ENCODE peak calls at places on chromosomes 11 and 22, in six cellular contexts. One of them, this sample, is unnamed. For H3K36me3, the result is how much of the 10 kb centered on the place peaks cover.

GRCh38 chr22:48146426-48146825 is 1384.0 kb downstream of the TBC1D22A start:
- DNase-seq in stomach: no peak
- DNase-seq in cardiac muscle cell: no peak
- DNase-seq in lower lobe of right lung: no peak
- DNase-seq in heart right ventricle: no peak
- DNase-seq in CD4-positive, CD25-positive, alpha-beta regulatory T cell: no peak
- DNase-seq in this sample: no peak

GRCh38 chr11:62578541-62578940 is 4.8 kb upstream of the EEF1G start:
- DNase-seq in lower lobe of right lung: no peak
- DNase-seq in heart right ventricle: no peak
- DNase-seq in stomach: no peak
- DNase-seq in CD4-positive, CD25-positive, alpha-beta regulatory T cell: no peak
- DNase-seq in cardiac muscle cell: no peak
- DNase-seq in this sample: no peak

GRCh38 chr11:113562576-113562975 is 87.4 kb upstream of the DRD2 start:
- DNase-seq in lower lobe of right lung: no peak
- DNase-seq in stomach: no peak
- DNase-seq in cardiac muscle cell: no peak
- DNase-seq in CD4-positive, CD25-positive, alpha-beta regulatory T cell: no peak
- DNase-seq in heart right ventricle: no peak
- DNase-seq in this sample: no peak

GRCh38 chr11:118820412-118821357 is 29.7 kb upstream of the DDX6 start:
- DNase-seq in heart right ventricle: peak
- DNase-seq in lower lobe of right lung: peak
- DNase-seq in stomach: peak
- DNase-seq in cardiac muscle cell: peak
- DNase-seq in CD4-positive, CD25-positive, alpha-beta regulatory T cell: no peak
- DNase-seq in this sample: peak

GRCh38 chr11:3160252-3161031 is 4.7 kb downstream of the OSBPL5 start:
- DNase-seq in lower lobe of right lung: peak
- DNase-seq in heart right ventricle: peak
- DNase-seq in stomach: peak
- DNase-seq in cardiac muscle cell: peak
- DNase-seq in CD4-positive, CD25-positive, alpha-beta regulatory T cell: no peak
- DNase-seq in this sample: peak

GRCh38 chr22:20645954-20646353 is 128.0 kb upstream of the SERPIND1 start:
- DNase-seq in cardiac muscle cell: no peak
- DNase-seq in stomach: no peak
- DNase-seq in lower lobe of right lung: no peak
- DNase-seq in heart right ventricle: no peak
- DNase-seq in CD4-positive, CD25-positive, alpha-beta regulatory T cell: no peak
- DNase-seq in this sample: peak

GRCh38 chr11:85653048-85653447 is 5.3 kb downstream of the TMEM126A start:
- DNase-seq in CD4-positive, CD25-positive, alpha-beta regulatory T cell: no peak
- DNase-seq in stomach: no peak
- DNase-seq in cardiac muscle cell: no peak
- DNase-seq in lower lobe of right lung: no peak
- DNase-seq in heart right ventricle: no peak
- DNase-seq in this sample: no peak

GRCh38 chr22:42697542-42698013 is 23.1 kb downstream of the A4GALT start:
- DNase-seq in heart right ventricle: peak
- DNase-seq in CD4-positive, CD25-positive, alpha-beta regulatory T cell: no peak
- DNase-seq in cardiac muscle cell: peak
- DNase-seq in stomach: peak
- DNase-seq in lower lobe of right lung: no peak
- DNase-seq in this sample: peak

GRCh38 chr11:5666396-5666780 is 18.5 kb downstream of the TRIM5 start:
- DNase-seq in cardiac muscle cell: no peak
- DNase-seq in lower lobe of right lung: no peak
- DNase-seq in CD4-positive, CD25-positive, alpha-beta regulatory T cell: no peak
- DNase-seq in stomach: no peak
- DNase-seq in heart right ventricle: no peak
- DNase-seq in this sample: no peak

GRCh38 chr22:39527481-39527961 is 5.0 kb downstream of the RPS19BP1 start:
- DNase-seq in CD4-positive, CD25-positive, alpha-beta regulatory T cell: no peak
- DNase-seq in heart right ventricle: no peak
- DNase-seq in cardiac muscle cell: no peak
- DNase-seq in stomach: peak
- DNase-seq in lower lobe of right lung: peak
- DNase-seq in this sample: no peak

GRCh38 chr11:122202951-122203456 is 87.0 kb upstream of the BLID start:
- DNase-seq in cardiac muscle cell: peak
- DNase-seq in CD4-positive, CD25-positive, alpha-beta regulatory T cell: no peak
- DNase-seq in stomach: peak
- DNase-seq in heart right ventricle: peak
- DNase-seq in lower lobe of right lung: peak
- DNase-seq in this sample: peak

GRCh38 chr22:37904572-37905533 is 1.2 kb upstream of the MICALL1 start:
- DNase-seq in heart right ventricle: peak
- DNase-seq in stomach: peak
- DNase-seq in CD4-positive, CD25-positive, alpha-beta regulatory T cell: no peak
- DNase-seq in lower lobe of right lung: no peak
- DNase-seq in cardiac muscle cell: peak
- DNase-seq in this sample: peak

GRCh38 chr11:70054020-70054419 is 24.1 kb upstream of the ANO1 start:
- DNase-seq in cardiac muscle cell: no peak
- DNase-seq in lower lobe of right lung: no peak
- DNase-seq in CD4-positive, CD25-positive, alpha-beta regulatory T cell: no peak
- DNase-seq in stomach: no peak
- DNase-seq in heart right ventricle: no peak
- DNase-seq in this sample: no peak

GRCh38 chr22:40862013-40862412 is at the start of gene DNAJB7:
- DNase-seq in lower lobe of right lung: no peak
- DNase-seq in CD4-positive, CD25-positive, alpha-beta regulatory T cell: no peak
- DNase-seq in cardiac muscle cell: no peak
- DNase-seq in heart right ventricle: no peak
- DNase-seq in stomach: no peak
- DNase-seq in this sample: no peak

GRCh38 chr11:78931891-78932290 is 357.2 kb upstream of the NARS2 start:
- DNase-seq in stomach: no peak
- DNase-seq in CD4-positive, CD25-positive, alpha-beta regulatory T cell: no peak
- DNase-seq in lower lobe of right lung: no peak
- DNase-seq in heart right ventricle: no peak
- DNase-seq in cardiac muscle cell: no peak
- DNase-seq in this sample: no peak

GRCh38 chr22:25508161-25508560 is 56.3 kb upstream of the GRK3 start:
- DNase-seq in stomach: no peak
- DNase-seq in cardiac muscle cell: no peak
- DNase-seq in CD4-positive, CD25-positive, alpha-beta regulatory T cell: no peak
- DNase-seq in heart right ventricle: no peak
- DNase-seq in lower lobe of right lung: no peak
- DNase-seq in this sample: no peak

GRCh38 chr11:534592-535518 is 521 bp downstream of the HRAS start:
- DNase-seq in heart right ventricle: no peak
- DNase-seq in lower lobe of right lung: peak
- DNase-seq in CD4-positive, CD25-positive, alpha-beta regulatory T cell: peak
- DNase-seq in cardiac muscle cell: peak
- DNase-seq in stomach: peak
- DNase-seq in this sample: peak

GRCh38 chr11:83403990-83404389 is 117.8 kb upstream of the CCDC90B start:
- DNase-seq in CD4-positive, CD25-positive, alpha-beta regulatory T cell: no peak
- DNase-seq in lower lobe of right lung: no peak
- DNase-seq in heart right ventricle: no peak
- DNase-seq in stomach: no peak
- DNase-seq in cardiac muscle cell: no peak
- DNase-seq in this sample: no peak

GRCh38 chr11:19919050-19919561 is 206.5 kb downstream of the NAV2 start:
- DNase-seq in stomach: peak
- DNase-seq in lower lobe of right lung: peak
- DNase-seq in cardiac muscle cell: no peak
- DNase-seq in heart right ventricle: peak
- DNase-seq in CD4-positive, CD25-positive, alpha-beta regulatory T cell: no peak
- DNase-seq in this sample: peak

GRCh38 chr11:124865902-124866851 is 945 bp downstream of the ROBO3 start:
- DNase-seq in lower lobe of right lung: no peak
- DNase-seq in stomach: peak
- DNase-seq in CD4-positive, CD25-positive, alpha-beta regulatory T cell: peak
- DNase-seq in heart right ventricle: no peak
- DNase-seq in cardiac muscle cell: peak
- DNase-seq in this sample: peak

GRCh38 chr11:33635161-33635560 is 65.5 kb downstream of the C11orf91 start:
- DNase-seq in heart right ventricle: peak
- DNase-seq in CD4-positive, CD25-positive, alpha-beta regulatory T cell: no peak
- DNase-seq in stomach: no peak
- DNase-seq in cardiac muscle cell: no peak
- DNase-seq in lower lobe of right lung: no peak
- DNase-seq in this sample: no peak

GRCh38 chr11:7657306-7658025 is 15.8 kb downstream of the CYB5R2 start:
- DNase-seq in stomach: peak
- DNase-seq in cardiac muscle cell: peak
- DNase-seq in CD4-positive, CD25-positive, alpha-beta regulatory T cell: peak
- DNase-seq in lower lobe of right lung: peak
- DNase-seq in heart right ventricle: peak
- DNase-seq in this sample: peak

GRCh38 chr22:50267591-50268390 is 2.4 kb downstream of the MAPK11 start:
- DNase-seq in cardiac muscle cell: peak
- DNase-seq in heart right ventricle: peak
- DNase-seq in stomach: peak
- DNase-seq in lower lobe of right lung: peak
- DNase-seq in CD4-positive, CD25-positive, alpha-beta regulatory T cell: peak
- DNase-seq in this sample: peak

GRCh38 chr22:33909075-33909458 is 11.2 kb downstream of the LARGE1 start:
- DNase-seq in lower lobe of right lung: no peak
- DNase-seq in heart right ventricle: peak
- DNase-seq in CD4-positive, CD25-positive, alpha-beta regulatory T cell: no peak
- DNase-seq in cardiac muscle cell: no peak
- DNase-seq in stomach: no peak
- DNase-seq in this sample: no peak

GRCh38 chr11:42972741-42973140 is 339.1 kb upstream of the API5 start:
- DNase-seq in cardiac muscle cell: no peak
- DNase-seq in lower lobe of right lung: no peak
- DNase-seq in CD4-positive, CD25-positive, alpha-beta regulatory T cell: no peak
- DNase-seq in stomach: no peak
- DNase-seq in heart right ventricle: no peak
- DNase-seq in this sample: no peak

GRCh38 chr22:30694171-30694637 is 470 bp upstream of the OSBP2 start:
- DNase-seq in cardiac muscle cell: peak
- DNase-seq in stomach: peak
- DNase-seq in CD4-positive, CD25-positive, alpha-beta regulatory T cell: peak
- DNase-seq in lower lobe of right lung: peak
- DNase-seq in heart right ventricle: peak
- DNase-seq in this sample: peak
- H3K4me3 ChIP-seq in cardiac muscle cell: peak
- H3K4me3 ChIP-seq in stomach: peak
- H3K4me3 ChIP-seq in CD4-positive, CD25-positive, alpha-beta regulatory T cell: peak
- H3K4me3 ChIP-seq in lower lobe of right lung: peak
- H3K4me3 ChIP-seq in heart right ventricle: peak
- H3K4me3 ChIP-seq in this sample: peak

GRCh38 chr11:72831521-72832300 is 17.5 kb downstream of the ATG16L2 start:
- DNase-seq in heart right ventricle: peak
- DNase-seq in lower lobe of right lung: peak
- DNase-seq in stomach: peak
- DNase-seq in CD4-positive, CD25-positive, alpha-beta regulatory T cell: peak
- DNase-seq in cardiac muscle cell: peak
- DNase-seq in this sample: peak

GRCh38 chr11:72832301-72833082 is 18.3 kb downstream of the ATG16L2 start:
- DNase-seq in stomach: no peak
- DNase-seq in lower lobe of right lung: no peak
- DNase-seq in cardiac muscle cell: peak
- DNase-seq in CD4-positive, CD25-positive, alpha-beta regulatory T cell: no peak
- DNase-seq in heart right ventricle: no peak
- DNase-seq in this sample: peak

GRCh38 chr11:72833792-72834501 is 19.7 kb downstream of the ATG16L2 start:
- DNase-seq in cardiac muscle cell: no peak
- DNase-seq in stomach: no peak
- DNase-seq in heart right ventricle: peak
- DNase-seq in lower lobe of right lung: no peak
- DNase-seq in CD4-positive, CD25-positive, alpha-beta regulatory T cell: no peak
- DNase-seq in this sample: peak

GRCh38 chr11:72834905-72835304 is 20.7 kb downstream of the ATG16L2 start:
- DNase-seq in heart right ventricle: peak
- DNase-seq in CD4-positive, CD25-positive, alpha-beta regulatory T cell: no peak
- DNase-seq in stomach: no peak
- DNase-seq in lower lobe of right lung: no peak
- DNase-seq in cardiac muscle cell: no peak
- DNase-seq in this sample: peak

GRCh38 chr11:72833083-72833733 is 19.0 kb downstream of the ATG16L2 start:
- DNase-seq in CD4-positive, CD25-positive, alpha-beta regulatory T cell: no peak
- DNase-seq in lower lobe of right lung: no peak
- DNase-seq in stomach: no peak
- DNase-seq in cardiac muscle cell: no peak
- DNase-seq in heart right ventricle: no peak
- DNase-seq in this sample: no peak
- H3K27ac ChIP-seq in CD4-positive, CD25-positive, alpha-beta regulatory T cell: no peak
- H3K27ac ChIP-seq in lower lobe of right lung: peak
- H3K27ac ChIP-seq in stomach: peak
- H3K27ac ChIP-seq in cardiac muscle cell: peak
- H3K27ac ChIP-seq in heart right ventricle: peak
- H3K27ac ChIP-seq in this sample: no peak

DNA sequence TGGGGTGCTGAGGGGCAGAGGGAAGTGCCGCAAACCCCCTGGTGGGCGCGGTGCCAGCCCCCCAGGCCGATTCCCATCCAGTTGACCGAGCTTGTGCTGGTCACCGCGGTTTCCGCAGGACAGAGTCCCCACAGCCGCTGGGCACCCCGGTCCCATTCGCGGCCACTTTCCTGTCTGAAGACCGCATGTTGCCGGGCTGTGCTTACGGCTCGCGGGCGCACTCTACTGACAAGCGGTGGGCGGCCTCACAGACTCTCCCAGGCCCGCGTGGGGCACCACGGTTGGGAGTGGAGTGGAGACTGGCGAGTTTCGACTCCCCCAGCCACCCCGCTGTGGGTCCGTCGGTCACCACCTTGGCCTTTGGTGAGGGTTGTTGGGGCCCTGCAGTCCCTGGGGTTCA is 648 bp upstream of the H19 start:
- DNase-seq in CD4-positive, CD25-positive, alpha-beta regulatory T cell: no peak
- DNase-seq in cardiac muscle cell: no peak
- DNase-seq in stomach: no peak
- DNase-seq in lower lobe of right lung: no peak
- DNase-seq in heart right ventricle: no peak
- DNase-seq in this sample: no peak
- H3K36me3 ChIP-seq in CD4-positive, CD25-positive, alpha-beta regulatory T cell: under half
- H3K36me3 ChIP-seq in cardiac muscle cell: under half
- H3K36me3 ChIP-seq in stomach: under half
- H3K36me3 ChIP-seq in lower lobe of right lung: under half
- H3K36me3 ChIP-seq in heart right ventricle: under half
- H3K36me3 ChIP-seq in this sample: under half

DNA sequence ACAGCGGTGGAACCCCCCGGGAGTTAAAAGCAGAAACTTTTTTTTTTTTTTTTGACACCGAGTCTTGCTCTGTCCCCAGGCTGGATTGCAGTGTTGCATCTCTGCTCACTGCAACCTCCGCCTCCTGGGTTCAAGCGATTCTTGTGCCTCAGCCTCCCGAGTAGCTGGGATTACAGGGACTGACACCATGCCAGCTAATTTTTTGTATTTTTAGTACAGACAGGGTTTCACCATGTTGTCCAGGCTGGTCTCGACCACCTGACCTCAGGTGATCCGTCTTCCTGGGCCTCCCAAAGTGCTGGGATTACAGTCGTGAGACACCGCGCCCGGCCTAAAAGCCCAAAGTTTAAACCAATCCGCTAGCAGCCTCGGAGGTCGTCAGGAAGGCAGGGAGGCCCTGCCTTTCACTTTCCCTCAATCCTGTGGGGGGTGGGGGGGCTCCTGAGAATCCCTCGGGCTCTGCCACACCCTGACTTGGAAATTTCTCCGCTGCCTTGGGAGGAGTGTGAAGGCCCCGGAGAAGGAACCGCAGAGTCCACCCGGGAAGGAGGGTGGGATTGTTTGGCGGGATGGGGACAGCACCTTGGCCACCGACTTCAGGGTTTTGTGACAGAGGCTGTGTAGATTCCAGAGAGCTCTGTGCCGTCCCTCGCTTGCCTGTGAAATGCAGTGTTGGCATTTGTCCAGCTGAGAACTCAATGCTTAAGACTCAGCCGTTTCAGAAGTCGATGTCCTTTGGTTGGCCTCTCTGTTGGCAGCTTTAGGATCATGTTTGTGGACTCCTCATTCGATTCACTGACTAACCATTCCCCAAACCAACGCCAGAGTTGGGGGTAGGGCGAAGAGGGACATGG is 1.0 kb downstream of the ARHGAP8 start:
- DNase-seq in lower lobe of right lung: no peak
- DNase-seq in CD4-positive, CD25-positive, alpha-beta regulatory T cell: no peak
- DNase-seq in heart right ventricle: no peak
- DNase-seq in stomach: no peak
- DNase-seq in cardiac muscle cell: peak
- DNase-seq in this sample: peak
- H3K4me3 ChIP-seq in lower lobe of right lung: peak
- H3K4me3 ChIP-seq in CD4-positive, CD25-positive, alpha-beta regulatory T cell: no peak
- H3K4me3 ChIP-seq in heart right ventricle: no peak
- H3K4me3 ChIP-seq in stomach: peak
- H3K4me3 ChIP-seq in cardiac muscle cell: peak
- H3K4me3 ChIP-seq in this sample: no peak